ENCODE peak calls at places on chromosomes 1 and 21, in six cellular contexts. One of them, this sample, is unnamed.
A peak's percentile ranks its signal among the peaks of the same experiment; 100 is the strongest.

GRCh38 chr1:215887618-215888017 is 320.5 kb downstream of the KCTD3 start:
- DNase-seq in mesenchymal stem cell: no peak
- DNase-seq in H1: no peak
- DNase-seq in H9: no peak
- DNase-seq in IMR-90: peak; percentile 27
- DNase-seq in neuronal stem cell: no peak
- DNase-seq in this sample: no peak

GRCh38 chr1:94621392-94621791 is 79.8 kb upstream of the F3 start:
- DNase-seq in H1: no peak
- DNase-seq in H9: no peak
- DNase-seq in neuronal stem cell: no peak
- DNase-seq in mesenchymal stem cell: peak; percentile 44
- DNase-seq in IMR-90: peak; percentile 52
- DNase-seq in this sample: no peak

GRCh38 chr1:93977546-93977945 is 68.3 kb upstream of the GCLM start:
- DNase-seq in H9: no peak
- DNase-seq in mesenchymal stem cell: no peak
- DNase-seq in H1: no peak
- DNase-seq in neuronal stem cell: no peak
- DNase-seq in IMR-90: peak; percentile 78
- DNase-seq in this sample: no peak

GRCh38 chr1:30527511-30528140 is 195.8 kb downstream of the MATN1 start:
- DNase-seq in mesenchymal stem cell: no peak
- DNase-seq in neuronal stem cell: no peak
- DNase-seq in H1: no peak
- DNase-seq in IMR-90: no peak
- DNase-seq in H9: peak; percentile 24
- DNase-seq in this sample: no peak

GRCh38 chr1:29933110-29933509 is 696.8 kb downstream of the PTPRU start:
- DNase-seq in neuronal stem cell: no peak
- DNase-seq in IMR-90: no peak
- DNase-seq in H9: no peak
- DNase-seq in mesenchymal stem cell: no peak
- DNase-seq in H1: no peak
- DNase-seq in this sample: peak; percentile 79

GRCh38 chr1:54885863-54886723 is 902 bp downstream of the DHCR24 start:
- DNase-seq in H9: no peak
- DNase-seq in H1: no peak
- DNase-seq in neuronal stem cell: no peak
- DNase-seq in IMR-90: no peak
- DNase-seq in mesenchymal stem cell: peak; percentile 39
- DNase-seq in this sample: peak; percentile 82

GRCh38 chr1:56965916-56966697 is at the start of gene C8B:
- DNase-seq in H9: no peak
- DNase-seq in neuronal stem cell: no peak
- DNase-seq in IMR-90: no peak
- DNase-seq in H1: no peak
- DNase-seq in mesenchymal stem cell: no peak
- DNase-seq in this sample: no peak

GRCh38 chr1:198047913-198048312 is 108.9 kb upstream of the NEK7 start:
- DNase-seq in H9: no peak
- DNase-seq in mesenchymal stem cell: no peak
- DNase-seq in neuronal stem cell: no peak
- DNase-seq in IMR-90: no peak
- DNase-seq in H1: no peak
- DNase-seq in this sample: no peak

GRCh38 chr21:31931644-31932469 is 59.0 kb downstream of the HUNK start:
- DNase-seq in mesenchymal stem cell: no peak
- DNase-seq in H1: no peak
- DNase-seq in neuronal stem cell: no peak
- DNase-seq in IMR-90: no peak
- DNase-seq in H9: no peak
- DNase-seq in this sample: no peak

GRCh38 chr1:154663656-154664055 is 55.7 kb upstream of the ADAR start:
- DNase-seq in H1: no peak
- DNase-seq in H9: no peak
- DNase-seq in mesenchymal stem cell: no peak
- DNase-seq in IMR-90: no peak
- DNase-seq in neuronal stem cell: no peak
- DNase-seq in this sample: no peak

GRCh38 chr1:201624741-201625646 is 86.1 kb downstream of the NAV1 start:
- DNase-seq in H9: no peak
- DNase-seq in neuronal stem cell: no peak
- DNase-seq in mesenchymal stem cell: peak; percentile 98
- DNase-seq in IMR-90: peak; percentile 98
- DNase-seq in H1: no peak
- DNase-seq in this sample: no peak

GRCh38 chr1:204598319-204598969 is 82.2 kb downstream of the MDM4 start:
- DNase-seq in H1: no peak
- DNase-seq in H9: no peak
- DNase-seq in mesenchymal stem cell: no peak
- DNase-seq in neuronal stem cell: no peak
- DNase-seq in IMR-90: no peak
- DNase-seq in this sample: no peak

GRCh38 chr1:204599098-204599497 is 82.9 kb downstream of the MDM4 start:
- DNase-seq in IMR-90: no peak
- DNase-seq in H9: no peak
- DNase-seq in H1: no peak
- DNase-seq in mesenchymal stem cell: no peak
- DNase-seq in neuronal stem cell: no peak
- DNase-seq in this sample: no peak

GRCh38 chr1:204599596-204599995 is 83.4 kb downstream of the MDM4 start:
- DNase-seq in mesenchymal stem cell: no peak
- DNase-seq in H9: no peak
- DNase-seq in neuronal stem cell: no peak
- DNase-seq in H1: no peak
- DNase-seq in IMR-90: no peak
- DNase-seq in this sample: no peak

GRCh38 chr1:204600968-204601367 is 84.6 kb downstream of the LRRN2 start:
- DNase-seq in mesenchymal stem cell: no peak
- DNase-seq in IMR-90: no peak
- DNase-seq in neuronal stem cell: no peak
- DNase-seq in H9: peak; percentile 58
- DNase-seq in H1: no peak
- DNase-seq in this sample: no peak

GRCh38 chr1:204600203-204600602 is 84.0 kb downstream of the MDM4 start:
- DNase-seq in neuronal stem cell: no peak
- DNase-seq in IMR-90: no peak
- DNase-seq in H1: no peak
- DNase-seq in mesenchymal stem cell: no peak
- DNase-seq in H9: no peak
- DNase-seq in this sample: no peak
- H2BK15ac ChIP-seq in neuronal stem cell: no peak overlapping the region
- H2BK15ac ChIP-seq in IMR-90: no peak overlapping the region
- H2BK15ac ChIP-seq in H1: no peak overlapping the region
- H2BK15ac ChIP-seq in mesenchymal stem cell: no peak overlapping the region
- H2BK15ac ChIP-seq in H9: no peak overlapping the region
- H2BK15ac ChIP-seq in this sample: no peak overlapping the region

GRCh38 chr21:35324372-35325220 is 275.5 kb upstream of the RUNX1 start:
- DNase-seq in H1: no peak
- DNase-seq in neuronal stem cell: no peak
- DNase-seq in IMR-90: peak; percentile 63
- DNase-seq in H9: no peak
- DNase-seq in mesenchymal stem cell: peak; percentile 88
- DNase-seq in this sample: peak; percentile 39
- H3K4me2 ChIP-seq in H1: no peak overlapping the region
- H3K4me2 ChIP-seq in neuronal stem cell: no peak overlapping the region
- H3K4me2 ChIP-seq in IMR-90: peak overlapping the region; percentile 34
- H3K4me2 ChIP-seq in H9: no peak overlapping the region
- H3K4me2 ChIP-seq in mesenchymal stem cell: peak overlapping the region; percentile 46
- H3K4me2 ChIP-seq in this sample: no peak overlapping the region

DNA sequence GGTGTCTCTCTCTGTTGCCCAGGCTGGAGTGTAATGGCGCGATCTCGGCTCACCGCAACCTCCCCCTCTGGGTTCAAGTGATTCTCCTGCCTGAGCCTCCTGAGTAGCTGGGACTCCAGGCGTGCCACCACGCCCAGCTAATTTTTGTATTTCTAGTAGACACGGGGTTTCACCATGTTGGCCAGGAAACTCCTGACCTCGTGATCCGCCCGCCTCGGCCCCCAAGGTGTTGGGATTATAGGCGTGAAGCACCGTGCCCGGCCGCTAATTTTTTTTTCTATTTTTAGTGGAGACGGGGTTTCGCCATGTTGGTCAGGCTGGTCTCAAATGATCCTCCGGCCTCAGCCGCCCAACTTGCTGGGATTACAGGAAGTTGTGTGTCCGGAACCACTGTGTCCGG is 597 bp downstream of the HORMAD1 start:
- DNase-seq in H1: no peak
- DNase-seq in H9: no peak
- DNase-seq in neuronal stem cell: no peak
- DNase-seq in IMR-90: no peak
- DNase-seq in mesenchymal stem cell: no peak
- DNase-seq in this sample: no peak
- H2BK15ac ChIP-seq in H1: no peak overlapping the region
- H2BK15ac ChIP-seq in H9: no peak overlapping the region
- H2BK15ac ChIP-seq in neuronal stem cell: no peak overlapping the region
- H2BK15ac ChIP-seq in IMR-90: no peak overlapping the region
- H2BK15ac ChIP-seq in mesenchymal stem cell: no peak overlapping the region
- H2BK15ac ChIP-seq in this sample: no peak overlapping the region

GRCh38 chr1:23594149-23594917 is 35.0 kb upstream of the ID3 start:
- DNase-seq in IMR-90: no peak
- DNase-seq in mesenchymal stem cell: no peak
- DNase-seq in H9: no peak
- DNase-seq in neuronal stem cell: no peak
- DNase-seq in H1: no peak
- DNase-seq in this sample: no peak
- H3K4me2 ChIP-seq in IMR-90: no peak overlapping the region
- H3K4me2 ChIP-seq in mesenchymal stem cell: no peak overlapping the region
- H3K4me2 ChIP-seq in H9: no peak overlapping the region
- H3K4me2 ChIP-seq in neuronal stem cell: no peak overlapping the region
- H3K4me2 ChIP-seq in H1: no peak overlapping the region
- H3K4me2 ChIP-seq in this sample: no peak overlapping the region

DNA sequence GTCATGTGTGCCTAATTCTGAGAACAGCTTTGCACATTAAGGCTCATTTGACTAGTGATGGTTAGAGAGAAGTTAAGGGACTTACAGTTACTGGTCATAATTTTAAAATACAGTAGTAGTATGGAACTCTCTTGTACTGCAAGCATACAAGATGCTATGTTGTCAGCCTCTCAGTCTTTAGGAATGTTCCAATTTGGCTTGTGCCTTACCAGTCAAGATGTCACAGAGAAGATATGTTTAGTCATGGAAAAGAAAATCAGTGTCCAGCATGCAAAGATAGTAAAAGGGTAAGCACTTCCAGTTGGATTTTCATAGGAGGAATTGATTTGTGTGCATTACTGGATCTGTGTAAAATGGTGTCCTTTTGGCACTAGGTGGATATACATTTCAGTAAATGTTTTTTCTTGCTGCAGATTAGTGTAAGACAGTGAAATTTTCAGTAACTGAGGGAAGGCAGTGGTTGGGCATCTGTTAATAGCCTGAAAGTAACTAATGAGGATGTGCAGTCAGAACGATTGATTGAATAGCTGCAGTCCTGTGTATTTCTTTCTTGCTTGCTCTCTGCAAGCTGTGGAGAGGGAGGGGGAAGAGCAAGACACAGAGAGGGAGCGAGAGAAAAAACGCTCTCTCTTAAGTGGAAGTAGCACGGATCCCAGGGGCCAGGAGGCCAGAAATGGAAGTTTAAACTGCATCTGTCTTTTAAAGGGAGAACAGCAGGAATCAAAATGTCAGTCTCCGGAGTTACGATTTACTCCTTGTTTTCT is 108.2 kb downstream of the CLEC20A start:
- DNase-seq in mesenchymal stem cell: peak; percentile 61
- DNase-seq in neuronal stem cell: no peak
- DNase-seq in H9: no peak
- DNase-seq in H1: no peak
- DNase-seq in IMR-90: peak; percentile 70
- DNase-seq in this sample: no peak
- H2BK15ac ChIP-seq in mesenchymal stem cell: no peak overlapping the region
- H2BK15ac ChIP-seq in neuronal stem cell: no peak overlapping the region
- H2BK15ac ChIP-seq in H9: no peak overlapping the region
- H2BK15ac ChIP-seq in H1: no peak overlapping the region
- H2BK15ac ChIP-seq in IMR-90: no peak overlapping the region
- H2BK15ac ChIP-seq in this sample: no peak overlapping the region

DNA sequence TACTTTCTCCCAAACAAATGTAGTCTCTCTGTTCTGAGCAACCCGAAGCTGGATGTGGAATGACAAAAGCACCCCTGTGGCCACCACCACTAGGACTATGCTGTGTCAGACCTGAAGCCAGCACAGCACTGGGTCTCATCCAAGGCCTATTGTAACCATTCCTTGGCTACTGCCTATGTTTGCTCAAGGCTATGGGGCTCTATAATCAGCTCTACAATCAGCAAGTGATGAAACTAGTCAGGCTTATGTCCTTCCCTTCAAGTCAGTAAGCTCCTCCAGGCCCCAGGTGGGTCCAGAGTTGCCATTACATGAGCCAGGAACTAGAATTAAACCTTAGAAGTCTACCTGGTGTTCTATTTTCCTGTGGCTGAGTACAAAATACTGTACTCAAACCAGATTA is 370.2 kb downstream of the TBX15 start:
- DNase-seq in neuronal stem cell: no peak
- DNase-seq in H1: no peak
- DNase-seq in H9: no peak
- DNase-seq in mesenchymal stem cell: no peak
- DNase-seq in IMR-90: no peak
- DNase-seq in this sample: no peak
- H3K4me2 ChIP-seq in neuronal stem cell: no peak overlapping the region
- H3K4me2 ChIP-seq in H1: no peak overlapping the region
- H3K4me2 ChIP-seq in H9: no peak overlapping the region
- H3K4me2 ChIP-seq in mesenchymal stem cell: no peak overlapping the region
- H3K4me2 ChIP-seq in IMR-90: no peak overlapping the region
- H3K4me2 ChIP-seq in this sample: no peak overlapping the region